ENCODE peak calls at places on chromosomes 1 and 21, in ten cellular contexts. M, A, X, Q, U, B, L, H, G and E are unnamed samples. For H3K9me3, the result is how much of the 10 kb centered on the place peaks cover.

GRCh38 chr1:245872475-245872874 is 634.6 kb downstream of the SMYD3 start:
- DNase-seq in L (no peak), U (no peak), A (no peak), G (no peak), Q (no peak), M (no peak), H (no peak), X (no peak), B (no peak), E (no peak)

GRCh38 chr1:87888456-87888855 is 559.8 kb downstream of the LMO4 start:
- DNase-seq in G (no peak), L (no peak), M (no peak), X (no peak), H (no peak), U (no peak), B (no peak), A (no peak), Q (no peak), E (no peak)

GRCh38 chr1:41515131-41515678 is 30.7 kb upstream of the EDN2 start:
- DNase-seq in M (no peak), B (no peak), X (no peak), H (no peak), U (no peak), G (no peak), L (peak), A (no peak), Q (no peak), E (no peak)

GRCh38 chr1:201988593-201988992 is 6.1 kb downstream of the RNPEP start:
- DNase-seq in A (no peak), H (no peak), M (no peak), Q (peak), X (peak), U (no peak), G (no peak), B (no peak), L (no peak), E (no peak)

GRCh38 chr1:150429805-150430204 is 57.4 kb upstream of the TARS2 start:
- DNase-seq in A (no peak), B (peak), L (no peak), Q (no peak), U (no peak), X (no peak), H (no peak), G (no peak), M (no peak), E (no peak)

GRCh38 chr1:50989694-50990093 is 19.6 kb downstream of the CDKN2C start:
- DNase-seq in B (no peak), M (no peak), Q (no peak), L (peak), U (no peak), H (no peak), A (no peak), G (no peak), X (no peak), E (no peak)

GRCh38 chr1:52614671-52615070 is 12.5 kb downstream of the GPX7 start:
- DNase-seq in L (no peak), B (no peak), H (no peak), X (no peak), M (no peak), Q (no peak), A (no peak), G (no peak), U (no peak), E (no peak)

GRCh38 chr1:204087893-204088528 is 15.1 kb downstream of the SOX13 start:
- DNase-seq in B (no peak), A (no peak), H (no peak), X (peak), L (no peak), U (no peak), G (no peak), Q (no peak), M (no peak), E (no peak)

GRCh38 chr21:35340273-35340672 is 291.2 kb upstream of the RUNX1 start:
- DNase-seq in U (no peak), X (no peak), A (no peak), Q (no peak), M (no peak), L (no peak), G (no peak), H (no peak), B (no peak), E (no peak)

GRCh38 chr1:40901886-40902633 is 39.9 kb upstream of the CITED4 start:
- DNase-seq in A (no peak), B (no peak), Q (peak), L (peak), H (no peak), M (no peak), X (no peak), G (no peak), U (no peak), E (no peak)

GRCh38 chr1:242184955-242185354 is 186.1 kb upstream of the MAP1LC3C start:
- DNase-seq in A (no peak), H (no peak), B (no peak), Q (no peak), M (no peak), X (no peak), U (no peak), G (no peak), L (no peak), E (no peak)

GRCh38 chr21:42806489-42807140 is 72.7 kb downstream of the WDR4 start:
- DNase-seq in B (no peak), L (no peak), X (no peak), U (no peak), M (no peak), Q (no peak), G (no peak), A (no peak), H (no peak), E (no peak)

GRCh38 chr21:30408782-30409494 is 13.1 kb downstream of the KRTAP13-1 start:
- DNase-seq in A (peak), U (no peak), X (no peak), H (no peak), Q (peak), M (peak), L (peak), B (no peak), G (peak), E (no peak)

GRCh38 chr1:241560511-241561187 is 28.5 kb downstream of the KMO start:
- DNase-seq in B (no peak), G (no peak), A (no peak), H (no peak), Q (no peak), L (no peak), U (no peak), X (no peak), M (no peak), E (no peak)

DNA sequence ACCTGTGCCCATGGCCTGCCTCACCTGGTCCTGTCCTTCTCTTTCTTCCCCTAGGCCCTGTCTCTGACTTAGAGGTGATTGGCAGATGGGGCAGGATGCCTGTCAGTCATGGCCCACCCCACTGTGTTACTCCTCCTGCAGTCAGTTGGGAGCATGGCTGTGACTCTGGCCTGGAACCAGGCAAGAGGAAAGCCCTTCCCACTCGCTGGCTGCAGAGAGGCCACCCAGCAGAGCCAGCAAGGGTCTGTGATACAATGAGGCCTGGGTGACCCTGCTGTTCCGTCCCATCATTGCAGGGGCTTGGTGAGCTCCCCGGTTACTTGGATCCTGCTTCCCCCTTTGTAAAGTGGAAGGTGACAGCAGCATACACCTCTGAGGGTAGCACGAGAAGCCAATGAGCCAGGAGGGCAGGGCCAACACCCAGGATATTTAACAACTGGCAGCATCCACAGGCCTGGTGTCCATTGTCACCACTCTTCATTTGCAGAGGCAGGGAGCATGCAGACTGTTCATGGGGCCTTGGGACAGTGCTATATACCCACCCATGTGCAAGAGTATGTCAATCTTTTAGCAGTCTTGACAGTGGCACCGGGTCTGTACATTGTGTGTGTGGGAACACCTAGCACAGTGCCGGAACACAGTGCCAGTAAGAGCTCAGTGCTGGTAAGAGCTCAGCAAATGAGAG is 191.0 kb upstream of the C1orf174 start:
- DNase-seq in H (no peak), X (no peak), Q (no peak), L (no peak), M (no peak), G (no peak), U (no peak), A (no peak), B (no peak), E (no peak)
- H3K9me3 ChIP-seq in H (under half), X (under half), Q (under half), L (under half), M (under half), G (under half), U (under half), A (under half), B (under half), E (under half)

GRCh38 chr21:27250386-27250785 is 283.5 kb upstream of the ADAMTS5 start:
- DNase-seq in B (no peak), G (no peak), A (no peak), X (no peak), L (no peak), H (no peak), M (no peak), Q (no peak), U (no peak), E (no peak)

GRCh38 chr21:27246741-27247140 is 279.9 kb upstream of the ADAMTS5 start:
- DNase-seq in G (no peak), Q (no peak), U (no peak), A (no peak), B (no peak), M (no peak), H (no peak), L (no peak), X (no peak), E (no peak)

GRCh38 chr21:27248791-27249190 is 281.9 kb upstream of the ADAMTS5 start:
- DNase-seq in X (no peak), G (no peak), B (no peak), H (no peak), L (no peak), A (no peak), Q (no peak), U (no peak), M (no peak), E (no peak)

DNA sequence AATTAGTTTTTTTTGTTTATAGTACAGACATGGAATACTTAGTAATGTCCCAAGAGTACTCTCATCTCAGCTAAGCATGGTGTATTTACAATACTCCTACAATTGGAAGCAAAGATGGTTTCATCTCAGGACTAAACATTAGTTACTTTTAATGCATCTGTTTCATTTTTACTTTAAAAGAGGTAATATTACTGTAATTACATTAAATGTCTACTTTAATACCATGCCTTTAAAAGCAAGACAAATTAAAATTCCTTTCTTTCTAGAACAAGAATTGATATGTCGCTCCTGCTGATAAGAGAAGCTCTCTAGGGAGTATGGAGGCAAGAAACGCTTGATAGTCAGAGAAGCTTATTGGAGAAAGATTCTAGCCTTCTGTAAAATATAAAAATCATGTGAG is 284.9 kb upstream of the ADAMTS5 start:
- DNase-seq in Q (no peak), U (no peak), L (no peak), A (no peak), G (no peak), M (no peak), H (no peak), B (no peak), X (no peak), E (no peak)
- H3K9me3 ChIP-seq in Q (under half), U (under half), L (under half), A (under half), G (under half), M (under half), H (under half), B (under half), X (under half), E (under half)

GRCh38 chr1:227662933-227663332 is 72.2 kb downstream of the JMJD4 start:
- DNase-seq in U (no peak), B (no peak), X (no peak), G (no peak), L (no peak), Q (no peak), M (no peak), A (no peak), H (no peak), E (no peak)
- H3K9me3 ChIP-seq in U (under half), B (half or more), X (half or more), G (half or more), L (half or more), Q (under half), M (half or more), A (half or more), H (half or more), E (under half)

GRCh38 chr21:28431527-28432200 is 561.0 kb downstream of the LTN1 start:
- DNase-seq in X (no peak), B (no peak), M (no peak), G (no peak), L (no peak), U (no peak), H (no peak), Q (no peak), A (no peak), E (no peak)
- H3K9me3 ChIP-seq in X (under half), B (under half), M (under half), G (under half), L (under half), U (under half), H (under half), Q (under half), A (under half), E (under half)

DNA sequence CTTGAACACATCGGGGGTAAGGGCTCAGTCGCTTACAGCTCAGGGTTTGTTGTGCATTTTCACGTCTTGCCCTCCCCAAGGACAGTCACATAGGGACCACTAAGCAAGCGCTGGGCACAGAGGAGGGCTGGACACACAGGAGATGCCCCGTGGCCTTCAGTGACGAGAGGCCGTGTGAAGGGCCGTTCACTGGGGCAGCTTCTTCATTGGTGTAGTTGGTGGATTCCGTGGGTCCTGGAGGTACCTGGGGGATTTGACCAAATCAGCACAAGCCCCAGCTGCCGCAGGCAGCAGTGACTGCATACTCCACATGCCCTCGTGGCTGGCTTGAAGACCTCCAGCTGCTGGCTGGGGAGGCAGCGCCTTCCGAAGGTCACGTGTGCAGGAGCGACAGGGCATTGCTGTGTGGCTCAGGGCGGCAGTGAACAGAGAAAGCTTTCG is 100.8 kb upstream of the C1orf174 start:
- DNase-seq in X (no peak), G (no peak), B (no peak), M (no peak), Q (no peak), A (no peak), U (no peak), L (no peak), H (no peak), E (no peak)
- H3K9me3 ChIP-seq in X (under half), G (under half), B (under half), M (under half), Q (under half), A (under half), U (under half), L (under half), H (under half), E (under half)

DNA sequence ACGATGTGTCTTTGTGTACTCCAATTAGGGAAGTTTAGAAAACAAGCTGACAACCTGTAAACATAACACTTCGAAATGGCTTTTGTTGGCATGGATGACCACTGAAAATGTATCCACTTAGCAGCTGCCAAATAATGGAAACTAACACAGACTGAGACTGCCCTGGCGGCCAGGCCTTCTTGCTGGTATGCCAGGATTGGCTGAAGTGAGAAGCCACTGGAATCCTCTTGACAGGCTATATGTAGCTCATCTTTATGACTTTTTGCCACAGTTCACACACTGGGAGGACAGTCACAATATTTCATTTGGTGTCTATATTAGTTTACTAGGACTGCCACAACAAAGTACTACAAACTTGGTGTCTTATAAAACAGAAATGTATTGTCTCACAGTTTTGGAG is 12.9 kb upstream of the CTBS start:
- DNase-seq in Q (no peak), U (no peak), G (no peak), X (no peak), M (no peak), H (no peak), L (no peak), A (no peak), B (no peak), E (no peak)
- H3K9me3 ChIP-seq in Q (under half), U (under half), G (under half), X (under half), M (under half), H (under half), L (under half), A (under half), B (under half), E (under half)

GRCh38 chr1:160614410-160614809 is 32.4 kb downstream of the SLAMF1 start:
- DNase-seq in L (no peak), A (no peak), U (no peak), G (no peak), B (no peak), X (no peak), M (no peak), H (no peak), Q (no peak), E (no peak)
- H3K9me3 ChIP-seq in L (under half), A (under half), U (under half), G (under half), B (under half), X (under half), M (under half), H (under half), Q (under half), E (under half)

DNA sequence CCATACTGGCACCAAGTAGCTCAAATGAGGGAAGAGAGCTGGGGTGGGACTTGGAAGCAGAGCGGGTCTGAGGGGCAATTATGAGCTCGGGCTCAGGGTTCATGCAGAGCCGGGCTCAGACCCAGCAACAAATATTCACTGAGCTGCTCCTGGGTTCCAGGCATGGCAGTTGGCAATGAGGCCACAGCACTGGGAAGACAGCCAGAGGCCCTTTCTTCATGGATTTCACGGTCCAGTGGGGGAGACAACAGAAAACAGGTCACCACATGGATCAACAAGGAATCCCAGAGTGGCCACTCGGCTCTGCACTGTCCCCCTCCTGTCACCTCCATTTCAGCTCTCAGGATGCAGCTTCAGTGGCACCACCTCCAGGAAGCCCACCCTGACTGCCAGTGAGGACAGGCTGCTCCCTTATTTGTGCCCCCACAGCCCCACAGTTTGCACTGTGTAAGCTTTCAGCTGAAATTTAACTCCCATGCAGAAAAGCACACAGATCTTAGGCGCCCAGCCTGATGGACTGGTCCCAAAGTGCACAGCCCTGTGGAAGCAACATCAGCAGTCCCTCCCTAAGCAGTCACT is 22.4 kb downstream of the ARHGEF19 start:
- DNase-seq in X (no peak), Q (no peak), B (no peak), L (peak), H (no peak), A (no peak), G (no peak), U (no peak), M (no peak), E (no peak)
- H3K9me3 ChIP-seq in X (under half), Q (under half), B (under half), L (under half), H (under half), A (under half), G (under half), U (under half), M (under half), E (under half)

GRCh38 chr21:44648557-44649311 is 2.5 kb downstream of the KRTAP10-11 start:
- DNase-seq in Q (no peak), X (no peak), A (no peak), L (no peak), G (no peak), U (no peak), H (no peak), B (no peak), M (no peak), E (no peak)

GRCh38 chr21:44650265-44650972 is 4.0 kb downstream of the KRTAP12-4 start:
- DNase-seq in X (no peak), M (no peak), G (no peak), Q (no peak), U (no peak), H (no peak), L (no peak), B (no peak), A (no peak), E (no peak)

GRCh38 chr21:44653123-44653522 is 1.3 kb downstream of the KRTAP12-4 start:
- DNase-seq in B (no peak), U (no peak), Q (no peak), L (no peak), G (no peak), X (no peak), A (no peak), M (no peak), H (no peak), E (no peak)

GRCh38 chr21:44649701-44650100 is 3.5 kb downstream of the KRTAP10-11 start:
- DNase-seq in A (no peak), G (no peak), Q (no peak), L (no peak), U (no peak), X (no peak), B (no peak), M (no peak), H (no peak), E (no peak)

GRCh38 chr21:44650973-44651675 is 3.3 kb downstream of the KRTAP12-4 start:
- DNase-seq in U (no peak), M (no peak), X (no peak), L (no peak), H (no peak), Q (no peak), A (no peak), G (no peak), B (no peak), E (no peak)
- H3K9me3 ChIP-seq in U (under half), M (under half), X (under half), L (under half), H (under half), Q (under half), A (under half), G (under half), B (under half), E (under half)

DNA sequence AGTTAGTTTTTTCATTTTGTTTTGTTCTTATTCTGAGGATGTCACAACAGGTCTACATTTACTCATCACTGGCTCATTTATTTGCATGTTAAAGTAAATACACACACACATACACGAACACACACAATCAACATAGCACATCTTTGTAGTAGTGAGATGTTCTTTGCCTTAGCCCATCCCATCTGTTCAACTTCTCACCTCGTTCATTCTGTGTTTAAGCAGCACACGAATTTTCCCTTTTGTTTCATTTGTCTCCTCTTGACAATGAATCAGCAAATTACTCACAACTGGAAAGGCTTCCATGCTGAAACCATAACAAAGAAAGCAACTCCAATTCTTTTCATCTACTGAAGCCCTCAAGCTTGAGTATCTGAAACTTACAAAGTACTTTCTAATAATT is 133.3 kb upstream of the CHRM3 start:
- DNase-seq in X (no peak), Q (no peak), A (no peak), M (no peak), G (no peak), B (no peak), L (no peak), U (no peak), H (no peak), E (no peak)
- H3K9me3 ChIP-seq in X (under half), Q (under half), A (under half), M (under half), G (under half), B (under half), L (under half), U (under half), H (under half), E (under half)